ENCODE peak calls at places on chromosomes 12 and 14, in seven cellular contexts. Q, B, J, F, A, S and K are unnamed samples.

GRCh38 chr12:120514002-120514401 is 15.0 kb downstream of the COQ5 start:
- DNase-seq in Q (no peak), B (no peak), J (no peak), F (no peak), A (no peak), S (no peak), K (no peak)

GRCh38 chr12:91177380-91177779 is 5.2 kb downstream of the DCN start:
- DNase-seq in Q (no peak), B (no peak), J (no peak), F (peak; percentile 57), A (peak; percentile 41), S (no peak), K (no peak)

GRCh38 chr12:45183263-45183662 is 32.6 kb upstream of the ANO6 start:
- DNase-seq in Q (no peak), B (no peak), J (peak; percentile 12), F (peak; percentile 3), A (peak; percentile 31), S (no peak), K (no peak)

GRCh38 chr14:54976316-54976715 is 50.6 kb downstream of the WDHD1 start:
- DNase-seq in Q (no peak), B (no peak), J (no peak), F (peak; percentile 90), A (peak; percentile 82), S (no peak), K (no peak)

GRCh38 chr12:121602766-121603165 is 21.9 kb upstream of the KDM2B start:
- DNase-seq in Q (no peak), B (no peak), J (no peak), F (no peak), A (no peak), S (no peak), K (no peak)

GRCh38 chr14:39265741-39266588 is 32.2 kb downstream of the MIA2 start:
- DNase-seq in Q (no peak), B (no peak), J (no peak), F (peak; percentile 48), A (peak; percentile 26), S (no peak), K (no peak)

GRCh38 chr12:122874081-122874480 is 21.8 kb downstream of the VPS37B start:
- DNase-seq in Q (peak; percentile 61), B (no peak), J (no peak), F (no peak), A (no peak), S (no peak), K (no peak)

GRCh38 chr12:52440821-52441319 is 6.7 kb upstream of the KRT75 start:
- DNase-seq in Q (no peak), B (no peak), J (peak; percentile 37), F (peak; percentile 94), A (peak; percentile 53), S (no peak), K (no peak)

GRCh38 chr12:80582431-80582830 is 125.0 kb upstream of the MYF6 start:
- DNase-seq in Q (peak; percentile 9), B (no peak), J (no peak), F (no peak), A (no peak), S (no peak), K (no peak)

GRCh38 chr12:62403031-62403430 is 63.6 kb upstream of the MON2 start:
- DNase-seq in Q (no peak), B (no peak), J (no peak), F (no peak), A (no peak), S (no peak), K (no peak)

GRCh38 chr12:54588110-54588831 is at the start of gene PPP1R1A:
- DNase-seq in Q (peak; percentile 85), B (no peak), J (no peak), F (no peak), A (no peak), S (no peak), K (no peak)

GRCh38 chr14:87908591-87908990 is 84.4 kb downstream of the GALC start:
- DNase-seq in Q (no peak), B (no peak), J (no peak), F (no peak), A (no peak), S (no peak), K (no peak)

GRCh38 chr12:105927553-105927952 is 211.2 kb downstream of the NUAK1 start:
- DNase-seq in Q (no peak), B (no peak), J (no peak), F (no peak), A (no peak), S (no peak), K (no peak)

GRCh38 chr12:122090759-122091535 is 12.4 kb downstream of the MLXIP start:
- DNase-seq in Q (no peak), B (no peak), J (peak; percentile 86), F (peak; percentile 98), A (peak; percentile 99), S (no peak), K (no peak)

GRCh38 chr12:111359231-111359913 is 9.5 kb downstream of the PHETA1 start:
- DNase-seq in Q (no peak), B (no peak), J (no peak), F (peak; percentile 22), A (no peak), S (no peak), K (no peak)

GRCh38 chr14:65410640-65411039 is 1.9 kb upstream of the FUT8 start:
- DNase-seq in Q (no peak), B (no peak), J (no peak), F (no peak), A (no peak), S (no peak), K (no peak)

GRCh38 chr14:65403231-65403630 is 9.3 kb upstream of the FUT8 start:
- DNase-seq in Q (no peak), B (no peak), J (no peak), F (peak; percentile 45), A (no peak), S (no peak), K (no peak)

GRCh38 chr14:65412189-65412846 is at the start of gene FUT8:
- DNase-seq in Q (peak; percentile 99), B (peak; percentile 90), J (peak; percentile 96), F (peak; percentile 95), A (peak; percentile 94), S (peak; percentile 97), K (peak; percentile 99)

GRCh38 chr14:65411656-65412188 is 808 bp upstream of the FUT8 start:
- DNase-seq in Q (peak; percentile 96), B (peak; percentile 74), J (peak; percentile 92), F (peak; percentile 95), A (peak; percentile 91), S (peak; percentile 94), K (peak; percentile 93)

GRCh38 chr14:65408113-65408512 is 4.4 kb upstream of the FUT8 start:
- DNase-seq in Q (no peak), B (no peak), J (no peak), F (no peak), A (no peak), S (no peak), K (no peak)
- H3K4me1 ChIP-seq in Q (peaks cover 4% of the 10 kb centered on the region), B (peaks cover 7% of the 10 kb centered on the region), J (peaks cover 3% of the 10 kb centered on the region), F (no peaks in the 10 kb centered on the region), A (no peaks in the 10 kb centered on the region), S (peaks cover 7% of the 10 kb centered on the region), K (no peaks in the 10 kb centered on the region)

GRCh38 chr12:69430942-69431603 is 39.1 kb upstream of the FRS2 start:
- DNase-seq in Q (no peak), B (no peak), J (no peak), F (no peak), A (no peak), S (no peak), K (no peak)
- H3K4me1 ChIP-seq in Q (no peaks in the 10 kb centered on the region), B (no peaks in the 10 kb centered on the region), J (no peaks in the 10 kb centered on the region), F (no peaks in the 10 kb centered on the region), A (no peaks in the 10 kb centered on the region), S (no peaks in the 10 kb centered on the region), K (no peaks in the 10 kb centered on the region)

DNA sequence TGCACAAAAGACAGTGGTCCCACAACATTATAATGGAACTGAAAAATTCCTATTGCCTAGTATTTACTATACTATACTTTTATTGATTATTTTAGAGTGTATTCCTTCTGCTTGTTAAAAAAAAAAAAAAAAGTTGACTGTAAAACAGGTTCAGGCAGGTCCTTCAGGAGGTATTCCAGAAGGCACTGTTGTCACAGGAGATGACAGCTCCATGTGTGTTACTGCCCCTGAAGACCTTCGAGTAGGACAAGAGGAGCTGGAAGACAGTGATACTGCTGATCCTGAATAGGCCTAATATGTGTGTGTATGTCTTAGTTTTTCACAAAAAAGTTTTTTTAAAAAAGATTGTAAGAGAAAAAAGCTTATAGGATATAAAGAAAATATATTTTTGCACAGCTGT is 12.3 kb downstream of the UBE2N start:
- DNase-seq in Q (no peak), B (no peak), J (no peak), F (no peak), A (no peak), S (no peak), K (no peak)
- H3K4me1 ChIP-seq in Q (peaks cover 10% of the 10 kb centered on the region), B (peaks cover 79% of the 10 kb centered on the region), J (peaks cover 38% of the 10 kb centered on the region), F (peaks cover 8% of the 10 kb centered on the region), A (peaks cover 22% of the 10 kb centered on the region), S (peaks cover 78% of the 10 kb centered on the region), K (peaks cover 5% of the 10 kb centered on the region)

GRCh38 chr14:100102156-100102785 is 37.0 kb downstream of the EVL start:
- DNase-seq in Q (no peak), B (no peak), J (no peak), F (no peak), A (no peak), S (no peak), K (no peak)
- H3K4me1 ChIP-seq in Q (no peaks in the 10 kb centered on the region), B (peaks cover 98% of the 10 kb centered on the region), J (peaks cover 21% of the 10 kb centered on the region), F (peaks cover 2% of the 10 kb centered on the region), A (peaks cover 15% of the 10 kb centered on the region), S (peaks cover 49% of the 10 kb centered on the region), K (peaks cover 4% of the 10 kb centered on the region)

DNA sequence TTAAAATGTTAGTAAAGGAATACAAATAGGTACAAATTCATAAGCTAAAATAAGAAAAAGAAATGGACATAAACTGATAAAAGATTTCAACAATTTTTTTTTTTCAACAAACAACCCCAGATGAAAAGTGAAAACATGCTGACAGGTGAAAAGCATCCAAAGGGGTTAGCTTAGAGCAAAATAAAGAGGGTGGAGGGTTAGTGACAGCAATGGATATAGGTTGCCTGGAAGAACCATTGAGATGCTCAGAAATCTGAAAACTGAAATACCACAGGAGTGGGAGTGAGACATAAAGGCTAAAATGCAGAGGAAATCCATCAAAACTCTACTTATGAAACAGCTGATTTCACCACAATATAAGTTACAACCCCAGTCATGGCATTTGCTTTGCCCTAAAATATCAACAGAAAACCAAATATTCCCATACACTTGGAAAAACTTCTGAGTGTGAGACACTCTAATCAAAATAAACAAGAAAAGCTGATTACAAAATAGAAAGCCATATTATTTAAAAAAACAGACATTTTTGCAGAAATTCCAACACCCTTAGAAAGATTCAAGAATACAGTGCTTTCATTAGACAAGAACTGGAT is 136.2 kb upstream of the PLEKHG7 start:
- DNase-seq in Q (no peak), B (no peak), J (no peak), F (no peak), A (no peak), S (no peak), K (no peak)
- H3K4me1 ChIP-seq in Q (peaks cover 8% of the 10 kb centered on the region), B (peaks cover 5% of the 10 kb centered on the region), J (peaks cover 15% of the 10 kb centered on the region), F (no peaks in the 10 kb centered on the region), A (peaks cover 2% of the 10 kb centered on the region), S (peaks cover 16% of the 10 kb centered on the region), K (peaks cover 6% of the 10 kb centered on the region)

DNA sequence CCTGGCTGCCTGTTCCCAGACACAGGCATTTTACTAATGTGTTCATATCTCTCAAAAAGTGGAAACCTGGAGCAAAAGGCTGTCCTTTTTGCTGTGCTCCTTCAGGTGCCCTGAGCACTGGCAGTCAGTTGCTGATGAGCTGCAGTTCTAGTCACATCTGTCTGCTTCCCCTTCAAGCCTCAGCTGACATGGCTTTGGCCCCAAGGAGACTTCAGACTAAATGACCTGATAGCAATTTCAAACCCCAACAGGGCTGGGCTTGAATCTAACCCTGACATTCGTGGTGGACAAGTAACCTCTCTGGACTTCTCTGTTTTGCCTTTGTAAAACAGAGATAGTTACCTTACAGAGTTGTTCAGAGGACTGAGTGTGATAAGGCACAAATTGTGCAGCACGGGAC is 5.7 kb downstream of the SERPINA9 start:
- DNase-seq in Q (no peak), B (no peak), J (no peak), F (no peak), A (no peak), S (no peak), K (no peak)
- H3K4me1 ChIP-seq in Q (no peaks in the 10 kb centered on the region), B (no peaks in the 10 kb centered on the region), J (peaks cover 8% of the 10 kb centered on the region), F (no peaks in the 10 kb centered on the region), A (no peaks in the 10 kb centered on the region), S (no peaks in the 10 kb centered on the region), K (no peaks in the 10 kb centered on the region)